ENCODE peak calls at places on chromosome 2, in five cellular contexts. Z, E, I, S and B are unnamed samples.
A peak's percentile ranks its signal among the peaks of the same experiment; 100 is the strongest.

GRCh38 chr2:63614983-63615945 is 26.5 kb downstream of the MDH1 start:
- DNase-seq in E (peak; percentile 63), I (no peak), Z (peak; percentile 23), S (peak; percentile 40), B (no peak)

GRCh38 chr2:194346189-194346588 is 1310.8 kb upstream of the SLC39A10 start:
- DNase-seq in Z (no peak), I (no peak), S (no peak), E (no peak), B (no peak)

GRCh38 chr2:26173596-26174482 is 951 bp downstream of the GAREM2 start:
- DNase-seq in Z (no peak), E (no peak), S (no peak), I (no peak), B (no peak)

GRCh38 chr2:11967946-11968465 is 221.6 kb downstream of the LPIN1 start:
- DNase-seq in Z (no peak), I (no peak), S (peak; percentile 74), E (peak; percentile 87), B (no peak)

GRCh38 chr2:43636616-43637015 is 444 bp upstream of the PLEKHH2 start:
- DNase-seq in Z (no peak), I (no peak), E (no peak), S (no peak), B (no peak)

GRCh38 chr2:37768491-37768925 is 97.1 kb upstream of the CDC42EP3 start:
- DNase-seq in I (peak; percentile 58), E (peak; percentile 66), S (peak; percentile 79), Z (no peak), B (no peak)

GRCh38 chr2:883260-884026 is 67.2 kb upstream of the SNTG2 start:
- DNase-seq in S (no peak), Z (no peak), I (no peak), E (no peak), B (no peak)

GRCh38 chr2:12861344-12861942 is 144.7 kb downstream of the TRIB2 start:
- DNase-seq in Z (no peak), E (peak; percentile 58), S (peak; percentile 59), I (no peak), B (no peak)

GRCh38 chr2:216279459-216279858 is 92.8 kb downstream of the MARCHF4 start:
- DNase-seq in S (no peak), Z (no peak), E (no peak), I (no peak), B (no peak)

GRCh38 chr2:230928701-230929380 is 3.8 kb upstream of the GPR55 start:
- DNase-seq in E (no peak), S (no peak), I (no peak), Z (no peak), B (no peak)

GRCh38 chr2:28389399-28390240 is 3.0 kb upstream of the FOSL2 start:
- DNase-seq in E (no peak), S (no peak), Z (no peak), I (no peak), B (no peak)
- TF ChIP-seq CTCF in E (peak; percentile 14), S (no peak), Z (no peak), I (peak; percentile 2), B (no peak)

GRCh38 chr2:60819155-60819862 is 62.1 kb upstream of the REL start:
- DNase-seq in Z (no peak), S (no peak), I (no peak), E (no peak), B (no peak)

GRCh38 chr2:60821133-60821469 is 60.3 kb upstream of the REL start:
- DNase-seq in I (no peak), Z (no peak), S (no peak), E (no peak), B (no peak)

GRCh38 chr2:60820416-60821132 is 60.8 kb upstream of the REL start:
- DNase-seq in S (no peak), I (no peak), E (no peak), Z (no peak), B (no peak)

GRCh38 chr2:60819936-60820335 is 61.4 kb upstream of the REL start:
- DNase-seq in Z (no peak), I (no peak), E (no peak), S (no peak), B (no peak)

DNA sequence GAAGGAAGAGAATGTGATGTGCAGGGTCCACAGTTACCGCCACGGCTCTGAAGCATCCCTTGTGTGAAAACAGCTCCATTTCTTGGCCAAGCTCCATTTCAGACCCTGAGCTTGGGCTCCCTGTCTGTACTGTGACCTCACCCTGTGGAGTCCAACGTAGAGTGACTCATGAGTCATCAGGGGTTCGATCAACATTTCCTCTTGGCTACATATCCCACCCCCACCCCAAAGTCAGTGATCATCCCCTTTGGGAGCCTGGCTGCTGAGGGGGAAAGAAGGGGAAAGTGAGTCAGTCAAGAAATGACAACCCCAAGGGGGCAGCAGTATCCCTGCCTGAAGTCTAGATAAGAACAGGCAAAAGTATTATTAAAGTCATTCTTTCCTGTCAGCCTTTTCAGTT is 62.2 kb downstream of the PAPOLG start:
- DNase-seq in I (no peak), S (peak; percentile 19), Z (no peak), E (no peak), B (no peak)
- TF ChIP-seq CTCF in I (no peak), S (no peak), Z (peak; percentile 16), E (peak; percentile 40), B (no peak)

DNA sequence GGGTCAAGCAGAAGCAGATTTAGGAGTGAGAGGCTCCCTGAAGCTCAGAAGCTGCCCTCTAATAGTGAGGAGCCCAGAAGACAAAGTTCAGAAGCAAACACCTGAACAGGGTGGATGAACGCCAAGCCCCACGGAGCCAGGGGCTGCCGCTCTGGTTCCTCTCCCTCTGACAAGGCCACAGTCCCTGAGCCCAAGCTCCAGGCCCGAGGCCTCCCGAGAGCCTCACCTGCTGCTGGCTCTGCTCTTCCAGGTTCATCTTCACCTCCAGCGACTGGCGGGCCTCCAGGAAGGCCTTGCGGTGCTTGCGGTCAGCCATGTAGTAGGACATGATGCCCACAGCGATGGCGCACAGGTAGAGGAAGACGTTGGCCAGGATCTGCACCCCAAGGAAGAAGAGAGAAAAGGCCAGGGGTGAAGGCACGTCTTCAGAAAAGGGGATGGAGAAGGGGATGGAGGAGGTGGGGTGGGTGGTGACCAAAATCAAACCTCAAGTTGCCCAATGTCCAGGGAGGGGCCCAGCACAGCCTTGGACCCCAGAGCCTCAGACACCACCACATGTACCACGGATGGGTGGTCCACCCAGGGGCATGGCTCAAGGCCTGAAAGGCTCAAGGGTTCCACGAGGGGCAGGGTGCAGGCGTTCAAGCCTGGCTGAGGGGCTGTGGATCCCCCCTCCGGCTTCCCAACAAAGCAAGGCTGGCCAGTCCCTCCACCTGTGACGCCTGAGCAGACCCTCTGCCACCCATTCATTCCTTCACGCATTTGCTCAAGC is 47.5 kb downstream of the ADCY3 start:
- DNase-seq in I (no peak), S (no peak), E (no peak), Z (no peak), B (no peak)
- TF ChIP-seq CTCF in I (no peak), S (no peak), E (no peak), Z (no peak), B (no peak)

GRCh38 chr2:30408961-30409387 is 38.1 kb upstream of the LCLAT1 start:
- DNase-seq in S (no peak), E (no peak), Z (no peak), I (no peak), B (no peak)
- TF ChIP-seq CTCF in S (no peak), E (no peak), Z (no peak), I (no peak), B (no peak)